ENCODE peak calls at places on chromosome X, in ten cellular contexts. One of them, this sample, is unnamed.

GRCh38 chrX:66676990-66677389 is 38.1 kb upstream of the EDA2R start:
- DNase-seq in SK-N-SH: no peak
- DNase-seq in lower lobe of right lung: no peak
- DNase-seq in AG04450: peak
- DNase-seq in tibial nerve: no peak
- DNase-seq in fibroblast of lung: peak
- DNase-seq in lung: no peak
- DNase-seq in esophagus squamous epithelium: no peak
- DNase-seq in IMR-90: peak
- DNase-seq in MM.1S: peak
- DNase-seq in this sample: no peak

GRCh38 chrX:16903274-16904019 is 33.3 kb upstream of the RBBP7 start:
- DNase-seq in SK-N-SH: no peak
- DNase-seq in lower lobe of right lung: no peak
- DNase-seq in AG04450: no peak
- DNase-seq in tibial nerve: no peak
- DNase-seq in fibroblast of lung: no peak
- DNase-seq in lung: no peak
- DNase-seq in esophagus squamous epithelium: no peak
- DNase-seq in IMR-90: no peak
- DNase-seq in MM.1S: peak
- DNase-seq in this sample: no peak

GRCh38 chrX:130419263-130419662 is 17.5 kb downstream of the RBMX2 start:
- DNase-seq in SK-N-SH: no peak
- DNase-seq in lower lobe of right lung: no peak
- DNase-seq in AG04450: no peak
- DNase-seq in tibial nerve: no peak
- DNase-seq in fibroblast of lung: no peak
- DNase-seq in lung: no peak
- DNase-seq in esophagus squamous epithelium: no peak
- DNase-seq in IMR-90: no peak
- DNase-seq in MM.1S: no peak
- DNase-seq in this sample: no peak

GRCh38 chrX:109889289-109890006 is 113.5 kb upstream of the TMEM164 start:
- DNase-seq in SK-N-SH: no peak
- DNase-seq in lower lobe of right lung: no peak
- DNase-seq in AG04450: no peak
- DNase-seq in tibial nerve: no peak
- DNase-seq in fibroblast of lung: peak
- DNase-seq in lung: no peak
- DNase-seq in esophagus squamous epithelium: no peak
- DNase-seq in IMR-90: peak
- DNase-seq in MM.1S: no peak
- DNase-seq in this sample: no peak

GRCh38 chrX:129091097-129091496 is 432.2 kb downstream of the SMARCA1 start:
- DNase-seq in SK-N-SH: no peak
- DNase-seq in lower lobe of right lung: no peak
- DNase-seq in AG04450: no peak
- DNase-seq in tibial nerve: no peak
- DNase-seq in fibroblast of lung: no peak
- DNase-seq in lung: no peak
- DNase-seq in esophagus squamous epithelium: no peak
- DNase-seq in IMR-90: no peak
- DNase-seq in MM.1S: peak
- DNase-seq in this sample: peak

GRCh38 chrX:107204063-107204605 is 2.1 kb downstream of the NUP62CL start:
- DNase-seq in SK-N-SH: no peak
- DNase-seq in lower lobe of right lung: no peak
- DNase-seq in AG04450: no peak
- DNase-seq in tibial nerve: no peak
- DNase-seq in fibroblast of lung: no peak
- DNase-seq in lung: no peak
- DNase-seq in esophagus squamous epithelium: no peak
- DNase-seq in IMR-90: no peak
- DNase-seq in MM.1S: no peak
- DNase-seq in this sample: no peak

GRCh38 chrX:22033818-22034217 is 1.7 kb downstream of the PHEX start:
- DNase-seq in SK-N-SH: no peak
- DNase-seq in lower lobe of right lung: no peak
- DNase-seq in AG04450: no peak
- DNase-seq in tibial nerve: no peak
- DNase-seq in fibroblast of lung: no peak
- DNase-seq in lung: no peak
- DNase-seq in esophagus squamous epithelium: no peak
- DNase-seq in IMR-90: no peak
- DNase-seq in MM.1S: no peak
- DNase-seq in this sample: no peak

GRCh38 chrX:101117701-101118100 is 19.7 kb downstream of the CENPI start:
- DNase-seq in SK-N-SH: no peak
- DNase-seq in lower lobe of right lung: no peak
- DNase-seq in AG04450: peak
- DNase-seq in tibial nerve: no peak
- DNase-seq in fibroblast of lung: peak
- DNase-seq in lung: no peak
- DNase-seq in esophagus squamous epithelium: no peak
- DNase-seq in IMR-90: peak
- DNase-seq in MM.1S: no peak
- DNase-seq in this sample: no peak

GRCh38 chrX:129957241-129958099 is 25.0 kb upstream of the BCORL1 start:
- DNase-seq in SK-N-SH: peak
- DNase-seq in lower lobe of right lung: peak
- DNase-seq in AG04450: no peak
- DNase-seq in tibial nerve: peak
- DNase-seq in fibroblast of lung: peak
- DNase-seq in lung: peak
- DNase-seq in esophagus squamous epithelium: peak
- DNase-seq in IMR-90: peak
- DNase-seq in MM.1S: peak
- DNase-seq in this sample: peak

GRCh38 chrX:40931921-40932320 is 153.3 kb upstream of the USP9X start:
- DNase-seq in SK-N-SH: no peak
- DNase-seq in lower lobe of right lung: no peak
- DNase-seq in AG04450: no peak
- DNase-seq in tibial nerve: no peak
- DNase-seq in fibroblast of lung: no peak
- DNase-seq in lung: no peak
- DNase-seq in esophagus squamous epithelium: no peak
- DNase-seq in IMR-90: no peak
- DNase-seq in MM.1S: no peak
- DNase-seq in this sample: no peak
- H3K27ac ChIP-seq in SK-N-SH: peak
- H3K27ac ChIP-seq in lower lobe of right lung: peak
- H3K27ac ChIP-seq in AG04450: no peak
- H3K27ac ChIP-seq in tibial nerve: peak
- H3K27ac ChIP-seq in fibroblast of lung: peak
- H3K27ac ChIP-seq in lung: no peak
- H3K27ac ChIP-seq in esophagus squamous epithelium: peak
- H3K27ac ChIP-seq in IMR-90: no peak
- H3K27ac ChIP-seq in MM.1S: no peak
- H3K27ac ChIP-seq in this sample: peak

GRCh38 chrX:91435465-91435864 is 826 bp downstream of the PABPC5 start:
- DNase-seq in SK-N-SH: peak
- DNase-seq in lower lobe of right lung: no peak
- DNase-seq in AG04450: no peak
- DNase-seq in tibial nerve: no peak
- DNase-seq in fibroblast of lung: peak
- DNase-seq in lung: no peak
- DNase-seq in esophagus squamous epithelium: no peak
- DNase-seq in IMR-90: no peak
- DNase-seq in MM.1S: no peak
- DNase-seq in this sample: no peak
- H3K27ac ChIP-seq in SK-N-SH: peak
- H3K27ac ChIP-seq in lower lobe of right lung: peak
- H3K27ac ChIP-seq in AG04450: peak
- H3K27ac ChIP-seq in tibial nerve: peak
- H3K27ac ChIP-seq in fibroblast of lung: peak
- H3K27ac ChIP-seq in lung: peak
- H3K27ac ChIP-seq in esophagus squamous epithelium: peak
- H3K27ac ChIP-seq in IMR-90: peak
- H3K27ac ChIP-seq in MM.1S: no peak
- H3K27ac ChIP-seq in this sample: peak

DNA sequence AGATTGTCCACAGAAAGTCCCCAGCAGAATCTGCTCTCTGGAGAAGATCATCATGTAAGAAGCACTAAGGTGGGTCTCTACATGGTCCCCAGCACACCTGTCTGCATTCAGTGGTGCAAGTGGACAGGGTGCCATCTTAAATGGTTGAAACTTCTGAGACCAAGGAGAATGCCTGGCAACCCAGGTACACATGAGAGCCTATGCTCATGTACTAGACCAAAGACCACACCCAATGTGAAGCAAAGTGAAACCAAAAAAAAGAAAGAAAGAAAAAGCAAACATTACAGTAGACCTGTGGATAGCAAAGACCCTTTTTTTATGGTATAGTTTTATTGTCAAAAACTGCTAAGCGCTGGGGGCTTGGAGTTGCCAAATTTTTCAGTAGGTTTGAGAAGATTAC is 15.0 kb downstream of the CD40LG start:
- DNase-seq in SK-N-SH: no peak
- DNase-seq in lower lobe of right lung: no peak
- DNase-seq in AG04450: no peak
- DNase-seq in tibial nerve: no peak
- DNase-seq in fibroblast of lung: no peak
- DNase-seq in lung: no peak
- DNase-seq in esophagus squamous epithelium: no peak
- DNase-seq in IMR-90: no peak
- DNase-seq in MM.1S: peak
- DNase-seq in this sample: no peak
- H3K27ac ChIP-seq in SK-N-SH: no peak
- H3K27ac ChIP-seq in lower lobe of right lung: no peak
- H3K27ac ChIP-seq in AG04450: no peak
- H3K27ac ChIP-seq in tibial nerve: no peak
- H3K27ac ChIP-seq in fibroblast of lung: no peak
- H3K27ac ChIP-seq in lung: no peak
- H3K27ac ChIP-seq in esophagus squamous epithelium: no peak
- H3K27ac ChIP-seq in IMR-90: no peak
- H3K27ac ChIP-seq in MM.1S: no peak
- H3K27ac ChIP-seq in this sample: no peak

DNA sequence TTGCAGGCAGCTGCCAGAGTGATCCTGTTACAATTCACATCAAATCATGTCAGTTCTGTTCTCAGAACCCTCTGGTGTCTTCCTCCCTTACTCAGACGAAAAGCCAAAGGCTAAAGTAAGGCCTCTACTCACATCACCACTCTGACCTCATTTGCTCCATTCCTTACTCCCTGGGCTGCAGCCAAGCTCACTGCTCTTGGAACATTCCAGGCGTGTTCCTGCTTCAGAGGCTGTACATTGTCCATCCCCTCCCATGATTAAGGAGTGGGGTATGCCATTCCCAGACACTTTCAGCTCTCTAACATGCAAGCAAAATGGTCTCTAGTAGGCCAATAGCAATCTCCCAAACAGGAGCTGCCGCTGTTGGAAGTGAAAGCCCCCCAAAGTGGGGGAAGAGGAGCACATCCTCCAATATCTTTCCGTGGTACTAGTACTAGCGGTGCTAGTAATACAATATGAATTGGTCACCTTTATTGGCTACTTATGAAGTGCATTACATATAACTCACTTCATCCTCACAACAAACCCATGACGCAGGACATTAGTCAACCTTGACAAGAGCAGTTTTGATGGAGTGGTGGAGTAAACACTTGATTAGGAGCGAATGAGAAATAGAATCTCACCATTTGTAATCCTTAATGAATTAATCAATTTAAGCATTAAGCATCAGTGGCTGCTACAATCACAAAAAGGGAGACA is 15.0 kb downstream of the GAB3 start:
- DNase-seq in SK-N-SH: no peak
- DNase-seq in lower lobe of right lung: peak
- DNase-seq in AG04450: peak
- DNase-seq in tibial nerve: peak
- DNase-seq in fibroblast of lung: peak
- DNase-seq in lung: peak
- DNase-seq in esophagus squamous epithelium: no peak
- DNase-seq in IMR-90: peak
- DNase-seq in MM.1S: no peak
- DNase-seq in this sample: no peak
- H3K27ac ChIP-seq in SK-N-SH: peak
- H3K27ac ChIP-seq in lower lobe of right lung: peak
- H3K27ac ChIP-seq in AG04450: peak
- H3K27ac ChIP-seq in tibial nerve: peak
- H3K27ac ChIP-seq in fibroblast of lung: peak
- H3K27ac ChIP-seq in lung: peak
- H3K27ac ChIP-seq in esophagus squamous epithelium: peak
- H3K27ac ChIP-seq in IMR-90: peak
- H3K27ac ChIP-seq in MM.1S: no peak
- H3K27ac ChIP-seq in this sample: peak

GRCh38 chrX:113962338-113962737 is 621.5 kb upstream of the HTR2C start:
- DNase-seq in SK-N-SH: no peak
- DNase-seq in lower lobe of right lung: no peak
- DNase-seq in AG04450: no peak
- DNase-seq in tibial nerve: no peak
- DNase-seq in fibroblast of lung: no peak
- DNase-seq in lung: no peak
- DNase-seq in esophagus squamous epithelium: no peak
- DNase-seq in IMR-90: no peak
- DNase-seq in MM.1S: no peak
- DNase-seq in this sample: no peak
- H3K27ac ChIP-seq in SK-N-SH: no peak
- H3K27ac ChIP-seq in lower lobe of right lung: no peak
- H3K27ac ChIP-seq in AG04450: no peak
- H3K27ac ChIP-seq in tibial nerve: no peak
- H3K27ac ChIP-seq in fibroblast of lung: no peak
- H3K27ac ChIP-seq in lung: no peak
- H3K27ac ChIP-seq in esophagus squamous epithelium: no peak
- H3K27ac ChIP-seq in IMR-90: no peak
- H3K27ac ChIP-seq in MM.1S: no peak
- H3K27ac ChIP-seq in this sample: no peak

DNA sequence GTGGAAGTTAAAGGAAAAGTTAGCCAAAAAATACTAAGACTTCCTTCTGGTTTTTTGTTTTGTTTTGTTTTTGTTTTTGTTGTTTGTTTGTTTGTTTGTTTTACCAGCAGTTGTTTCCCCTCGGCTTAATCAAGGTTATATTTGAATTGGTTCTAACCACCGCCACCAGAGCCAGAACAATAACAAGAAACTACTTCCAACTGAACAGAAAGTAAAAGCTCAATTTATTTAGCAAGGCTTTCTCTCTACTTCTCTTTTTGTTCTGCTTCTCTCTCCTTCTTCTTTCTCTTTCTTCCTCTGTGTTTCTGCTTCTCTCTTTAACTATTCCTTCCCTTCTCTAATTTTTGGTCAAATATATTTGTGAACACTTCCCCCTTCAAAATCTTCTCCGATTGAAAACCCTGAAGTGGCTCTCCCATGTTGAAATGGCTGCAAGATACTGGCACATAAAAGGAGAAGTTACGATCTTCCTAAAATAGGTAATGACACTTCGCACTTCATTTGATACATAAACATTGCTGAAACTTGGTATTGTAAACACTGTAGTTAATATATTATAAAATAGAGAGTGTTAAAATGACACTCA is 1195.9 kb upstream of the PRKX start:
- DNase-seq in SK-N-SH: no peak
- DNase-seq in lower lobe of right lung: no peak
- DNase-seq in AG04450: no peak
- DNase-seq in tibial nerve: no peak
- DNase-seq in fibroblast of lung: no peak
- DNase-seq in lung: no peak
- DNase-seq in esophagus squamous epithelium: no peak
- DNase-seq in IMR-90: no peak
- DNase-seq in MM.1S: no peak
- DNase-seq in this sample: no peak
- H3K27ac ChIP-seq in SK-N-SH: no peak
- H3K27ac ChIP-seq in lower lobe of right lung: no peak
- H3K27ac ChIP-seq in AG04450: no peak
- H3K27ac ChIP-seq in tibial nerve: no peak
- H3K27ac ChIP-seq in fibroblast of lung: no peak
- H3K27ac ChIP-seq in lung: no peak
- H3K27ac ChIP-seq in esophagus squamous epithelium: no peak
- H3K27ac ChIP-seq in IMR-90: no peak
- H3K27ac ChIP-seq in MM.1S: no peak
- H3K27ac ChIP-seq in this sample: no peak

GRCh38 chrX:31268359-31268758 is 196.5 kb upstream of the FTHL17 start:
- DNase-seq in SK-N-SH: no peak
- DNase-seq in lower lobe of right lung: no peak
- DNase-seq in AG04450: no peak
- DNase-seq in tibial nerve: no peak
- DNase-seq in fibroblast of lung: peak
- DNase-seq in lung: no peak
- DNase-seq in esophagus squamous epithelium: no peak
- DNase-seq in IMR-90: peak
- DNase-seq in MM.1S: no peak
- DNase-seq in this sample: no peak
- H3K27ac ChIP-seq in SK-N-SH: no peak
- H3K27ac ChIP-seq in lower lobe of right lung: no peak
- H3K27ac ChIP-seq in AG04450: no peak
- H3K27ac ChIP-seq in tibial nerve: no peak
- H3K27ac ChIP-seq in fibroblast of lung: no peak
- H3K27ac ChIP-seq in lung: no peak
- H3K27ac ChIP-seq in esophagus squamous epithelium: no peak
- H3K27ac ChIP-seq in IMR-90: no peak
- H3K27ac ChIP-seq in MM.1S: no peak
- H3K27ac ChIP-seq in this sample: no peak

This sample was measured in osteoblast.